ENCODE peak calls at places on chromosomes 2 and 18, in six cellular contexts. S, B, Q, D, C and V are unnamed samples. For H3K36me3, the result is how much of the 10 kb centered on the place peaks cover.

GRCh38 chr2:232459419-232460035 is 3.6 kb downstream of the ALPI start:
- DNase-seq in S (no peak), B (no peak), Q (peak), D (no peak), C (no peak), V (no peak)

GRCh38 chr2:141497262-141497661 is 633.6 kb downstream of the LRP1B start:
- DNase-seq in S (no peak), B (no peak), Q (no peak), D (no peak), C (no peak), V (no peak)

GRCh38 chr2:112701092-112701491 is 19.7 kb upstream of the NT5DC4 start:
- DNase-seq in S (no peak), B (no peak), Q (peak), D (no peak), C (peak), V (no peak)

GRCh38 chr2:118102433-118103082 is 14.3 kb downstream of the INSIG2 start:
- DNase-seq in S (no peak), B (no peak), Q (no peak), D (no peak), C (peak), V (no peak)

GRCh38 chr2:196144513-196145126 is 26.8 kb downstream of the STK17B start:
- DNase-seq in S (no peak), B (no peak), Q (no peak), D (no peak), C (no peak), V (no peak)

GRCh38 chr2:84888401-84889276 is 7.8 kb upstream of the TRABD2A start:
- DNase-seq in S (no peak), B (no peak), Q (no peak), D (no peak), C (peak), V (no peak)

GRCh38 chr2:215882689-215883088 is 130.7 kb downstream of the MREG start:
- DNase-seq in S (no peak), B (no peak), Q (no peak), D (no peak), C (peak), V (no peak)

GRCh38 chr2:12718662-12719399 is 2.1 kb downstream of the TRIB2 start:
- DNase-seq in S (no peak), B (no peak), Q (no peak), D (no peak), C (no peak), V (no peak)

GRCh38 chr2:234770081-234770506 is 181.7 kb upstream of the SH3BP4 start:
- DNase-seq in S (peak), B (no peak), Q (no peak), D (no peak), C (peak), V (no peak)

GRCh38 chr2:233331536-233331935 is 22.8 kb upstream of the DGKD start:
- DNase-seq in S (peak), B (no peak), Q (peak), D (no peak), C (no peak), V (no peak)

GRCh38 chr2:147531299-147531698 is 313.5 kb upstream of the ACVR2A start:
- DNase-seq in S (no peak), B (no peak), Q (no peak), D (no peak), C (no peak), V (no peak)

GRCh38 chr2:204108301-204108700 is 171.7 kb downstream of the ICOS start:
- DNase-seq in S (peak), B (no peak), Q (no peak), D (no peak), C (no peak), V (no peak)

GRCh38 chr2:128786800-128787478 is 468.3 kb upstream of the HS6ST1 start:
- DNase-seq in S (no peak), B (no peak), Q (no peak), D (no peak), C (peak), V (no peak)

GRCh38 chr2:42711896-42712295 is 52.0 kb downstream of the OXER1 start:
- DNase-seq in S (no peak), B (no peak), Q (no peak), D (no peak), C (no peak), V (no peak)

GRCh38 chr2:39516347-39517101 is 79.4 kb upstream of the MAP4K3 start:
- DNase-seq in S (peak), B (no peak), Q (no peak), D (no peak), C (peak), V (no peak)

GRCh38 chr18:59515147-59515546 is 156.1 kb upstream of the LMAN1 start:
- DNase-seq in S (no peak), B (no peak), Q (no peak), D (no peak), C (no peak), V (no peak)

GRCh38 chr2:102703748-102704147 is 58.1 kb upstream of the TMEM182 start:
- DNase-seq in S (no peak), B (no peak), Q (no peak), D (no peak), C (peak), V (peak)

GRCh38 chr2:39920318-39920775 is 141.3 kb upstream of the THUMPD2 start:
- DNase-seq in S (no peak), B (no peak), Q (no peak), D (no peak), C (no peak), V (no peak)

GRCh38 chr2:166410828-166411472 is 35.2 kb upstream of the SCN9A start:
- DNase-seq in S (no peak), B (peak), Q (no peak), D (no peak), C (peak), V (peak)

GRCh38 chr2:20603791-20604190 is 47.1 kb downstream of the HS1BP3 start:
- DNase-seq in S (no peak), B (no peak), Q (no peak), D (no peak), C (no peak), V (no peak)

GRCh38 chr2:119387381-119388129 is 20.8 kb downstream of the DBI start:
- DNase-seq in S (peak), B (no peak), Q (peak), D (peak), C (peak), V (peak)

GRCh38 chr2:64000630-64001381 is 18.4 kb downstream of the VPS54 start:
- DNase-seq in S (no peak), B (no peak), Q (no peak), D (no peak), C (no peak), V (no peak)

GRCh38 chr2:218301176-218301819 is 9.0 kb upstream of the TMBIM1 start:
- DNase-seq in S (peak), B (no peak), Q (peak), D (peak), C (peak), V (peak)

GRCh38 chr18:76619342-76620315 is 124.6 kb upstream of the ZNF516 start:
- DNase-seq in S (peak), B (no peak), Q (peak), D (no peak), C (peak), V (peak)

GRCh38 chr2:11072550-11072949 is 82.7 kb upstream of the SLC66A3 start:
- DNase-seq in S (no peak), B (no peak), Q (no peak), D (no peak), C (no peak), V (no peak)

GRCh38 chr2:11073791-11074190 is 81.5 kb upstream of the SLC66A3 start:
- DNase-seq in S (no peak), B (peak), Q (no peak), D (no peak), C (peak), V (no peak)

GRCh38 chr2:11073251-11073650 is 82.0 kb upstream of the SLC66A3 start:
- DNase-seq in S (no peak), B (no peak), Q (no peak), D (no peak), C (peak), V (no peak)

GRCh38 chr2:11071207-11071606 is 84.1 kb upstream of the SLC66A3 start:
- DNase-seq in S (no peak), B (no peak), Q (no peak), D (no peak), C (peak), V (no peak)

DNA sequence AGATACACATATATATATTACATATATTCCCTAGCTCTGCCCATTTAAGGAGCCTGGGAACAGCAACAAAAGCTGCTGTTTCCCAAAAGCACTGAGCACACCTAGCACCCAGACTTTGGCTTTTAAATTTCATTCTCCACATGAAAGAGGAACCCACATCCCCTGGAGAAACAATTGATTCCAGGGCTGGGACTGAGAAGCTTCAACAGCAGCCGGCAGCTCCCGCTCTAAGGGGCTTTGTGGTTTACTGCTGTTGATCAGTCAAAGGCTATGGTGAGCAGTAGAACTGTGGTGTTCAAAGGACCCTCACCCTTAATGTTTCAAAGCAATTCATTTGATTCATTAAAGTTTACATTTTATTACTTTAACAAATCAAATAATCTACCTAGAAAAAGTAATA is 83.3 kb upstream of the SLC66A3 start:
- DNase-seq in S (no peak), B (no peak), Q (no peak), D (no peak), C (no peak), V (no peak)
- H3K4me3 ChIP-seq in S (no peak), B (no peak), Q (no peak), D (no peak), C (no peak), V (no peak)

DNA sequence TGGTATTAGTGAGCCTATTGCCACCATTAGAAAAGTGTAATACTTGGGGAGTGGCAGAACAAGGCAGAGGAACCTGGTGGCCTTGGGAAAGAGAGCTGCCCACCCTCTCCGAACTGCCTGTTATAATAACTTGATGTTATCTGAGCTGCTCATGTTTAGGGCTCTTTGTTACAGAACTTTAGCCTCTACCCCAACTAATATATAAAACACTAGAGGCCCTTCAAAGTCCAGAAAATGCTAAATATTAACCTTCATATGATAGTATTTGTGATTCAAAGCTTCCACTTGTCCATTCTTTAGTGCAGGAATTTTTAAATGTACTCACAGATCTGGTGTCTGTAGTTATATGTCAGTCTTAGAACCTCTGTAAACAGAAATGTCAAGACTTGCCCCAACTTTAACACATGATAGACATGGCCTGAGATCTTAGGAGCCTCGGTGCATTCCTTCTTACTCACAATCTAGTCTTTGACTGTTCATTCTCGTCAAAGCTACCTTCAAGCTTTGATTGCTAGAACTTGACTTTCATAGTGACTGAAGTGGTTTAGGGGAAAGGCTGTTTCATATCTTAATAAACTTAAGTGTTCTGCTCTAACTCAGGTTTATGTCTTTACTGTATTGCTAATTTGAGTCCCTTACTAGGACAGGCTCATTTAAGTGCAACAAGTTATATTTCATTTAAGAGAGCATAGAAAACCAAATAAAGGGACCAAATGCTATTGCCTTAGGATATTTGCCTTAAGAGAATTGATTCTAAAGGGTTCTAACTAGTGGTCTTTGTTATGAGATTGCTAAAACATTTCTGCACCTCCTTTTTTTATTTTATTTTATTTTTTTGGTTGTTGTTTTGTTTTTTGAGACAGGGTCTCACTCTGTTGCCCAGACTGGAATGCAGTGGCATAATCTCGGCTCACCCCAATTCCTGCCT is 41.6 kb downstream of the DDX1 start:
- DNase-seq in S (no peak), B (no peak), Q (no peak), D (no peak), C (no peak), V (no peak)
- H3K36me3 ChIP-seq in S (under half), B (under half), Q (half or more), D (under half), C (under half), V (under half)

GRCh38 chr2:237599465-237600110 is 9.1 kb upstream of the RAB17 start:
- DNase-seq in S (no peak), B (no peak), Q (no peak), D (no peak), C (no peak), V (no peak)
- H3K4me3 ChIP-seq in S (no peak), B (no peak), Q (peak), D (peak), C (no peak), V (no peak)

GRCh38 chr2:97848347-97848746 is 135.0 kb downstream of the ZAP70 start:
- DNase-seq in S (no peak), B (no peak), Q (no peak), D (no peak), C (no peak), V (no peak)
- H3K36me3 ChIP-seq in S (under half), B (under half), Q (under half), D (under half), C (under half), V (under half)

GRCh38 chr2:190755796-190756415 is 107.0 kb downstream of the NAB1 start:
- DNase-seq in S (no peak), B (no peak), Q (no peak), D (no peak), C (peak), V (no peak)

GRCh38 chr2:190763100-190763499 is 114.2 kb downstream of the NAB1 start:
- DNase-seq in S (no peak), B (no peak), Q (no peak), D (no peak), C (no peak), V (no peak)

GRCh38 chr2:190763901-190764514 is 115.1 kb downstream of the NAB1 start:
- DNase-seq in S (no peak), B (no peak), Q (no peak), D (no peak), C (peak), V (no peak)

GRCh38 chr2:190762569-190762968 is 113.7 kb downstream of the NAB1 start:
- DNase-seq in S (no peak), B (no peak), Q (no peak), D (no peak), C (no peak), V (no peak)

DNA sequence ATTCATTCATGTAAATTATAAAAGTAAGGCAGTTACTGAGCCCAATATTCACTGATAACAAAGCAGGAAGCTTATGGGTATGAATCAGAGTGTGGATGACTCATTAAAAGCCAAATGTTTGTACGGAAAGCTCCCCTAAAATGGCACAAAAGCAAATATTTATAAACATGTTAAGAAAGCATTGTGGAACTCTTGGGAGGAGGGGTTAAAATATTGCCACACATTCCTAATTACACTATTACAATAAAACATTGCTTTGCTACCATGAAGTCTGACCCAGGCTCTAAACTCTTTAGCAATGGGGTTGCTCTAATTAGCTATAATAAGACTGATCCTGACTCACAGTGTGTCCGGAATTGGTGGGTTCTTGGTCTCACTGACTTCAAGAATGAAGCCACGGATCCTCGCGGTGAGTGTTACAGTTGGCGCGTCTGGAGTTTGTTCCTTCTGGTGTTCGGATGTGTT is 110.9 kb downstream of the NAB1 start:
- DNase-seq in S (no peak), B (peak), Q (no peak), D (no peak), C (peak), V (peak)
- H3K4me3 ChIP-seq in S (no peak), B (no peak), Q (no peak), D (no peak), C (no peak), V (no peak)

GRCh38 chr2:27205206-27205605 is 6.6 kb upstream of the ATRAID start:
- DNase-seq in S (no peak), B (no peak), Q (peak), D (no peak), C (no peak), V (no peak)

GRCh38 chr2:27203741-27204140 is 8.1 kb upstream of the ATRAID start:
- DNase-seq in S (no peak), B (no peak), Q (peak), D (no peak), C (no peak), V (no peak)

GRCh38 chr2:27201675-27202074 is 10.2 kb upstream of the ATRAID start:
- DNase-seq in S (no peak), B (no peak), Q (peak), D (no peak), C (no peak), V (no peak)

GRCh38 chr2:27204566-27204965 is 7.3 kb upstream of the ATRAID start:
- DNase-seq in S (no peak), B (no peak), Q (peak), D (no peak), C (no peak), V (no peak)

GRCh38 chr2:27202829-27203228 is 9.0 kb upstream of the ATRAID start:
- DNase-seq in S (no peak), B (no peak), Q (peak), D (no peak), C (peak), V (no peak)
- H3K36me3 ChIP-seq in S (under half), B (under half), Q (half or more), D (under half), C (half or more), V (under half)

GRCh38 chr2:27378096-27378808 is 2.3 kb downstream of the ZNF513 start:
- DNase-seq in S (no peak), B (no peak), Q (no peak), D (no peak), C (no peak), V (no peak)

GRCh38 chr2:27379840-27380625 is 501 bp downstream of the ZNF513 start:
- DNase-seq in S (peak), B (no peak), Q (no peak), D (no peak), C (peak), V (no peak)

GRCh38 chr2:27379383-27379839 is 1.1 kb downstream of the ZNF513 start:
- DNase-seq in S (no peak), B (no peak), Q (no peak), D (no peak), C (no peak), V (no peak)

GRCh38 chr2:27377618-27378095 is 2.9 kb downstream of the ZNF513 start:
- DNase-seq in S (no peak), B (no peak), Q (no peak), D (no peak), C (no peak), V (no peak)

GRCh38 chr2:27378809-27379290 is 1.7 kb downstream of the ZNF513 start:
- DNase-seq in S (no peak), B (no peak), Q (no peak), D (no peak), C (no peak), V (no peak)
- H3K4me3 ChIP-seq in S (no peak), B (no peak), Q (no peak), D (no peak), C (no peak), V (no peak)

DNA sequence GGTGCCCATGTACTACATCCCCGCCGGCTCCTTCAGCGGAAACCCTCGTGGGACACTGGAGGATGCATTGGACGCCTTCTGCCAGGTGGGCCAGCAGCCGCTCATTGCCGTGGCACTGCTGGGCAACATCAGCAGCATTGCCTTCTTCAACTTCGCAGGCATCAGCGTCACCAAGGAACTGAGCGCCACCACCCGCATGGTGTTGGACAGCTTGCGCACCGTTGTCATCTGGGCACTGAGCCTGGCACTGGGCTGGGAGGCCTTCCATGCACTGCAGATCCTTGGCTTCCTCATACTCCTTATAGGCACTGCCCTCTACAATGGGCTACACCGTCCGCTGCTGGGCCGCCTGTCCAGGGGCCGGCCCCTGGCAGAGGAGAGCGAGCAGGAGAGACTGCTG is 7.8 kb upstream of the CENPA start:
- DNase-seq in S (no peak), B (no peak), Q (no peak), D (no peak), C (no peak), V (no peak)
- H3K36me3 ChIP-seq in S (under half), B (under half), Q (half or more), D (under half), C (half or more), V (under half)

DNA sequence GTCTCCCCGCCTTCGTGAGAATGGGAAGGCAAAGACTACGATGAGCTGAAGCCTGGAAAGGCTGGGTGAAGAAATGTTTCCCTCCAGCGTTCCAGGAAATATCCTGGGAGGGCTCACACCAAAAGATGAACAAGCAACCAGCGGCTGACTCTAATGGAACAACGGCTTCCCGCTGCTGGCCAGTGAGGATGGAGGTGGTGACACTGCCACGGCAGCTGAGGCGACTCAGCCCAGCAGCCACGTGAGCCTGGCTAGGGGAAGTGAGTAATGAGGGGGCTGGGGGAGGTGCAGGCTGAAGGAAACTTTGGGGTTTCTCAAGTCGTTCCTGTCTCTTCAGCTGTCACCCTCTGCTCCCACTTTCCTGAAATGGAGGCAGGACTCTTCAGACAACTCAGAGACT is 105.0 kb upstream of the SMAD7 start:
- DNase-seq in S (peak), B (peak), Q (no peak), D (no peak), C (peak), V (no peak)
- H3K4me3 ChIP-seq in S (no peak), B (no peak), Q (no peak), D (no peak), C (no peak), V (no peak)

GRCh38 chr2:171042253-171042969 is 113.4 kb downstream of the GORASP2 start:
- DNase-seq in S (no peak), B (no peak), Q (no peak), D (no peak), C (no peak), V (no peak)
- H3K36me3 ChIP-seq in S (under half), B (under half), Q (half or more), D (under half), C (under half), V (under half)